ENCODE peak calls at places on chromosome 1, in ten cellular contexts. B, U, X, G, K, Y, A, M, W and J are unnamed samples.

GRCh38 chr1:11707621-11708276 is 16.2 kb downstream of the DRAXIN start:
- DNase-seq in G (no peak), U (no peak), K (no peak), M (no peak), B (no peak), X (peak), Y (no peak), A (peak), W (no peak), J (no peak)

GRCh38 chr1:41313661-41314131 is 47.5 kb upstream of the FOXO6 start:
- DNase-seq in M (no peak), Y (peak), U (peak), X (no peak), K (no peak), G (no peak), A (peak), W (no peak), B (no peak), J (peak)

GRCh38 chr1:22296701-22297591 is 154.0 kb upstream of the WNT4 start:
- DNase-seq in K (peak), G (no peak), X (no peak), A (peak), Y (no peak), W (no peak), M (peak), B (no peak), U (no peak), J (peak)

GRCh38 chr1:17606826-17607440 is 67.4 kb downstream of the ARHGEF10L start:
- DNase-seq in G (no peak), Y (peak), X (peak), W (peak), B (peak), U (peak), A (peak), K (no peak), M (no peak), J (peak)

GRCh38 chr1:103517380-103518047 is 8.0 kb upstream of the RNPC3 start:
- DNase-seq in K (no peak), X (no peak), Y (peak), W (no peak), A (no peak), U (peak), B (no peak), M (no peak), G (no peak), J (peak)

GRCh38 chr1:38344705-38345104 is 298.1 kb upstream of the POU3F1 start:
- DNase-seq in K (peak), M (no peak), B (no peak), U (no peak), W (no peak), X (no peak), A (no peak), G (no peak), Y (no peak), J (no peak)

GRCh38 chr1:93672069-93672468 is 9.6 kb downstream of the BCAR3 start:
- DNase-seq in X (no peak), M (no peak), A (no peak), G (peak), K (no peak), Y (peak), B (peak), U (peak), W (peak), J (peak)

GRCh38 chr1:35718492-35719336 is at the start of gene C1orf216:
- DNase-seq in B (peak), K (peak), M (peak), X (peak), Y (peak), G (peak), W (peak), U (peak), A (peak), J (peak)

GRCh38 chr1:167059045-167059728 is 31.0 kb downstream of the GPA33 start:
- DNase-seq in U (peak), G (no peak), W (no peak), X (peak), B (peak), Y (peak), A (peak), K (no peak), M (no peak), J (peak)

GRCh38 chr1:229199892-229200291 is 71.0 kb upstream of the RAB4A start:
- DNase-seq in G (peak), B (no peak), X (no peak), U (peak), M (no peak), K (no peak), Y (no peak), A (peak), W (no peak), J (peak)

GRCh38 chr1:162168261-162168660 is 98.8 kb downstream of the NOS1AP start:
- DNase-seq in U (peak), A (no peak), X (peak), M (no peak), Y (no peak), W (no peak), G (no peak), B (no peak), K (no peak), J (no peak)

GRCh38 chr1:92949937-92950817 is 11.1 kb downstream of the DIPK1A start:
- DNase-seq in Y (peak), K (no peak), B (peak), A (no peak), G (no peak), U (peak), M (no peak), X (no peak), W (no peak), J (peak)

GRCh38 chr1:55402117-55402516 is 187.0 kb upstream of the USP24 start:
- DNase-seq in G (no peak), B (no peak), K (no peak), W (no peak), A (no peak), M (no peak), U (peak), X (no peak), Y (peak), J (no peak)

GRCh38 chr1:48556161-48556850 is 84.3 kb upstream of the SPATA6 start:
- DNase-seq in A (no peak), K (no peak), M (no peak), U (no peak), X (no peak), W (no peak), G (no peak), Y (peak), B (no peak), J (no peak)

GRCh38 chr1:58358311-58358710 is 188.2 kb downstream of the OMA1 start:
- DNase-seq in A (no peak), G (no peak), U (peak), K (no peak), W (no peak), B (peak), X (no peak), M (no peak), Y (peak), J (peak)

GRCh38 chr1:46274224-46275029 is 26.9 kb downstream of the RAD54L start:
- DNase-seq in G (no peak), W (no peak), X (no peak), K (no peak), A (no peak), U (no peak), B (peak), Y (no peak), M (no peak), J (no peak)

GRCh38 chr1:166253076-166253779 is 86.4 kb upstream of the FAM78B start:
- DNase-seq in X (no peak), M (no peak), K (no peak), B (no peak), A (no peak), U (no peak), W (no peak), G (no peak), Y (no peak), J (no peak)

GRCh38 chr1:16221499-16221898 is 9.0 kb upstream of the ARHGEF19 start:
- DNase-seq in A (no peak), Y (no peak), W (no peak), M (no peak), U (no peak), G (no peak), K (no peak), B (no peak), X (no peak), J (no peak)
- H3K4me3 ChIP-seq in A (no peak), Y (no peak), W (no peak), M (no peak), U (no peak), G (no peak), K (no peak), B (no peak), X (no peak), J (no peak)

GRCh38 chr1:21244986-21245687 is 45.1 kb downstream of the ECE1 start:
- DNase-seq in M (no peak), K (no peak), G (no peak), X (no peak), W (no peak), A (no peak), Y (no peak), U (no peak), B (no peak), J (no peak)
- H3K4me3 ChIP-seq in M (no peak), K (no peak), G (no peak), X (no peak), W (no peak), A (no peak), Y (no peak), U (no peak), B (no peak), J (no peak)

GRCh38 chr1:160401487-160401805 is 1.1 kb downstream of the VANGL2 start:
- DNase-seq in K (no peak), A (no peak), G (no peak), B (no peak), U (no peak), W (no peak), Y (no peak), X (no peak), M (no peak), J (no peak)
- H3K4me3 ChIP-seq in K (peak), A (no peak), G (no peak), B (peak), U (no peak), W (no peak), Y (peak), X (peak), M (peak), J (no peak)

GRCh38 chr1:1436634-1437032 is 1.1 kb downstream of the VWA1 start:
- DNase-seq in B (no peak), G (no peak), A (no peak), Y (no peak), U (no peak), W (no peak), K (no peak), X (no peak), M (no peak), J (no peak)
- H3K4me3 ChIP-seq in B (no peak), G (no peak), A (no peak), Y (peak), U (no peak), W (peak), K (peak), X (peak), M (peak), J (peak)

DNA sequence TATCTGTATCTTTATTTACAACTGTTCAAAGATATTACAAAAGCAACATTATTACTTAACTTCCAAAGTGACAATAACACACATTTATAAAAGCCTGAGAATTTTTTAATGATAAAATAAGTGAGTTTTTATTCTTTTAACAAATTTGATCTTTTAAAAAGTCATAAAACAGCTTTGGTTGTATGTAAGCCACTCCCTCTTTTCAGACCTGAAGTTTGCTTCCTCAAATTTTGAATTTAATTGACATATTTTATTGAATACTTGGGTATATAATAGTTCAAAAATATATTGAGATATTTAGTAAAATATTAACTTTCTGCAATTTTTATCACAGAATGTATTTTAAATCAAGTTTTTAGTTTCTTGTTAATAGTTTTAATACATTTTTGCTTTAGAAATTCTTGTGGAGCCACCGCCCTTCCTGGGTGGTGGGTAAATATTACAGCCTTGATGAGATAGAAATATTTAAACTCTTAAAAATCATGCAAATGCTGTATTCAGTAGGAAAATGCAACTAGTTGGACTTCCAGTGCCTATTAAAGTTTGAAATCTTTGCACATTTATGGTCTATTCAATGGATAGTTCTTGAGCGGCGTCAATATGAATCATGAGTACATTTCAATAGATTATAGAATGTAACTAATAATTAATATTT is 868 bp downstream of the PTPRC start:
- DNase-seq in M (no peak), G (no peak), W (no peak), Y (no peak), A (no peak), K (no peak), U (no peak), X (no peak), B (no peak), J (no peak)
- H3K4me3 ChIP-seq in M (no peak), G (no peak), W (peak), Y (no peak), A (peak), K (peak), U (no peak), X (no peak), B (no peak), J (no peak)

DNA sequence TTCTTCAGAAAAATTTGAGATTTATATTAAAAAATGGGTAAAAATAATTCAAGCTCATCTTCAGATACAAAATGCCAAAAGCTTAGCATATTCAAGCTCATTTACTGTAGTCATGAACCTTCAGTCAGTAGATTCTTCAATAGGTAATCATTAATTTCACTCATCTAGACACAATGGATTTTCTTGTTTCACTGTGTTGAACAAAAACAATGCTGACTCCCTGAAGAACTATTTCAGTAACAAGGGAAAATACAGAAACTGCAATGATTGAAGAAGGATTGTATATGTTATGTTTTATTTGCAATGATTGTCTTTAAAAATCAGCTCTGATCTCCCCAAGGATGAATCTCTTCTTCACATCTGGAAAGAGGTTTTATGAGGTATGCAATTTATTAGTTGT is 9.2 kb upstream of the HOOK1 start:
- DNase-seq in W (no peak), G (no peak), M (no peak), U (no peak), B (no peak), Y (no peak), X (no peak), A (no peak), K (no peak), J (no peak)
- H3K4me3 ChIP-seq in W (no peak), G (no peak), M (no peak), U (no peak), B (no peak), Y (no peak), X (no peak), A (no peak), K (no peak), J (no peak)

GRCh38 chr1:234613128-234613875 is 3.3 kb upstream of the IRF2BP2 start:
- DNase-seq in B (no peak), K (no peak), A (peak), U (peak), Y (peak), G (no peak), W (no peak), M (no peak), X (no peak), J (peak)

GRCh38 chr1:234611799-234612351 is 1.9 kb upstream of the IRF2BP2 start:
- DNase-seq in X (no peak), W (peak), Y (no peak), A (peak), U (no peak), B (no peak), G (peak), K (peak), M (peak), J (no peak)

GRCh38 chr1:234612352-234613127 is 2.6 kb upstream of the IRF2BP2 start:
- DNase-seq in X (peak), M (peak), A (peak), Y (peak), G (peak), B (peak), U (peak), W (peak), K (peak), J (peak)

GRCh38 chr1:234616644-234617043 is 6.7 kb upstream of the IRF2BP2 start:
- DNase-seq in B (no peak), K (no peak), U (peak), X (no peak), G (no peak), A (no peak), M (no peak), W (no peak), Y (peak), J (peak)

GRCh38 chr1:234613992-234614584 is 4.1 kb upstream of the IRF2BP2 start:
- DNase-seq in X (no peak), G (no peak), U (peak), M (no peak), W (no peak), Y (peak), A (peak), K (no peak), B (no peak), J (no peak)
- H3K4me3 ChIP-seq in X (no peak), G (no peak), U (no peak), M (no peak), W (no peak), Y (no peak), A (peak), K (no peak), B (peak), J (no peak)

GRCh38 chr1:63069214-63069613 is 253.2 kb upstream of the FOXD3 start:
- DNase-seq in Y (no peak), U (no peak), G (no peak), X (no peak), B (no peak), M (no peak), K (no peak), A (no peak), W (no peak), J (no peak)

GRCh38 chr1:63068626-63069025 is 253.7 kb upstream of the FOXD3 start:
- DNase-seq in M (no peak), W (no peak), B (no peak), U (no peak), X (no peak), K (no peak), A (no peak), Y (no peak), G (no peak), J (no peak)

GRCh38 chr1:63074321-63074720 is 248.0 kb upstream of the FOXD3 start:
- DNase-seq in K (no peak), W (no peak), U (no peak), X (no peak), M (no peak), B (no peak), G (no peak), Y (no peak), A (no peak), J (no peak)

DNA sequence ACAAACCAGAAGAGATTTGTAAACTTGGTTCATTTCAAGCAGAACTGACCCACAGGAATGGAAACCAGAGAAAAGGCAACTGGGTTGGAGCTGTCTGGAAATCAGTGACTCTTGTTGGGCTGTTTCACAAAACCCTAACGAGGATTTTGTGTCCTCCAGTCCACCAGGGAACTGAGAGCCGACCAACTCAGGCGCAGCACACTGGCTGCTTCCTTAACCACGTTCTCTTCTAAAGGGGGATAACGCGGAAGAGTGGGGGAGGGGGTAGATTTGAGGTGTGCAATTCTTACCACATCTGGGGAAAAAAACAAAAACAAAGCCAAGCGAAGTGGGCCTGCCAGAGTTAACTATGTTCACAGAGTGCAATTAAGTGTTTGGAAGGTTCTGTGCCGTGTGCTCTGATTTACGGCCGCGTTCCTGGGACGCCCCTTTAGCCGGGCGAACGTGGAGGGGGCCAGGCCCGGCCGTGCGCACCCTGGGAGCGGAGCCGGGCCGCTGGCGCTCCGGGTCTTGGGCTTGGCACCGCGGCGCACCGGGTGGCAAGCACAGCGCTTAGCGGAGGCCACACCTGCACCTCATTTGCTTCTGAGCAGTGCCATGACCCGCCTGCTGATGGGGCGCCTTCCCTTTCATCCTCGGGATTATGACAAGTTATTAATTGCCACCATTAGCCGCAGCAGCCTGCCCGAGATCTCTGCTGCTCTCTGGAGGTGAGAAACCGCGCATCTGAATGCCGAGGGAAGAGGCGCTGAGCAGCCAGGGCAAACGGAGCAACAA is 248.6 kb upstream of the FOXD3 start:
- DNase-seq in U (no peak), G (no peak), W (no peak), K (no peak), X (no peak), Y (no peak), A (no peak), M (no peak), B (no peak), J (no peak)
- H3K4me3 ChIP-seq in U (no peak), G (no peak), W (no peak), K (peak), X (no peak), Y (no peak), A (no peak), M (peak), B (no peak), J (no peak)

GRCh38 chr1:201648066-201648910 is 109.4 kb downstream of the NAV1 start:
- DNase-seq in U (peak), M (peak), W (peak), A (no peak), B (peak), X (peak), Y (peak), K (no peak), G (peak), J (peak)

GRCh38 chr1:201652180-201652579 is 113.3 kb downstream of the NAV1 start:
- DNase-seq in W (no peak), M (no peak), K (no peak), X (no peak), Y (no peak), B (no peak), U (no peak), A (no peak), G (no peak), J (no peak)

GRCh38 chr1:201648911-201649775 is 110.2 kb downstream of the NAV1 start:
- DNase-seq in A (no peak), X (no peak), Y (no peak), G (peak), K (no peak), U (peak), M (peak), W (peak), B (peak), J (peak)

GRCh38 chr1:201649776-201650607 is 111.1 kb downstream of the NAV1 start:
- DNase-seq in M (peak), U (peak), W (peak), B (peak), A (no peak), Y (peak), K (no peak), X (peak), G (peak), J (peak)

GRCh38 chr1:201650608-201650933 is 111.6 kb downstream of the NAV1 start:
- DNase-seq in X (no peak), W (no peak), G (no peak), Y (no peak), K (no peak), U (no peak), A (no peak), M (no peak), B (no peak), J (no peak)
- H3K4me3 ChIP-seq in X (peak), W (peak), G (peak), Y (peak), K (peak), U (peak), A (no peak), M (peak), B (peak), J (peak)